ENCODE peak calls at places on chromosomes 16 and 17, in six cellular contexts. N is NCI-H69, X is smooth muscle cell of the brain vasculature, T is PC-3, G is neural crest cell, K is activated B cell treated with CpG ODN at 0.5 μM for 24 hours. W is an unnamed sample.

GRCh38 chr16:14015017-14015416 is 56.1 kb upstream of the MRTFB start:
- DNase-seq in N (no peak), T (no peak), K (no peak), G (no peak), X (no peak), W (no peak)

GRCh38 chr17:57257911-57258885 is 1.9 kb downstream of the MSI2 start:
- DNase-seq in X (no peak), T (peak), K (no peak), G (no peak), N (peak), W (peak)

GRCh38 chr17:19610879-19611278 is 37.7 kb upstream of the ALDH3A2 start:
- DNase-seq in N (no peak), T (no peak), K (no peak), X (no peak), G (no peak), W (no peak)

GRCh38 chr16:49003022-49003421 is 278.6 kb downstream of the CBLN1 start:
- DNase-seq in K (no peak), X (no peak), N (peak), T (no peak), G (no peak), W (no peak)

GRCh38 chr16:89303604-89304003 is 86.1 kb downstream of the ZNF778 start:
- DNase-seq in N (no peak), G (no peak), K (no peak), T (no peak), X (no peak), W (no peak)

GRCh38 chr16:56915311-56916105 is 16.4 kb upstream of the HERPUD1 start:
- DNase-seq in N (no peak), T (no peak), G (no peak), X (peak), K (no peak), W (no peak)

GRCh38 chr16:57446530-57447141 is 549 bp downstream of the CIAPIN1 start:
- DNase-seq in T (peak), N (peak), G (peak), K (no peak), X (no peak), W (peak)

GRCh38 chr17:29445844-29446243 is 55.7 kb downstream of the TAOK1 start:
- DNase-seq in G (no peak), N (peak), X (no peak), K (no peak), T (no peak), W (peak)

GRCh38 chr17:68519911-68520310 is 7.7 kb downstream of the PRKAR1A start:
- DNase-seq in N (no peak), T (no peak), G (no peak), X (no peak), K (no peak), W (no peak)

GRCh38 chr16:10868562-10869469 is 8.2 kb upstream of the CIITA start:
- DNase-seq in T (no peak), G (no peak), K (peak), X (no peak), N (peak), W (no peak)

GRCh38 chr16:29009050-29009837 is 24.4 kb downstream of the LAT start:
- DNase-seq in G (no peak), X (no peak), K (no peak), T (no peak), N (no peak), W (no peak)

GRCh38 chr17:14205992-14206461 is 30.6 kb downstream of the CDRT15 start:
- DNase-seq in G (no peak), K (no peak), N (no peak), X (no peak), T (peak), W (no peak)

GRCh38 chr17:76585649-76586593 is at the start of gene ST6GALNAC2:
- DNase-seq in T (peak), G (peak), X (no peak), N (peak), K (peak), W (peak)

GRCh38 chr16:49523435-49524159 is 150.0 kb downstream of the C16orf78 start:
- DNase-seq in N (no peak), K (no peak), G (no peak), T (no peak), X (no peak), W (no peak)

GRCh38 chr16:54158986-54159385 is 127.6 kb downstream of the IRX3 start:
- DNase-seq in X (no peak), T (no peak), N (no peak), G (no peak), K (no peak), W (no peak)

GRCh38 chr16:88453621-88454314 is 688 bp downstream of the ZFPM1 start:
- DNase-seq in K (peak), G (no peak), N (peak), X (no peak), T (no peak), W (peak)

GRCh38 chr16:29011112-29011511 is 26.3 kb downstream of the LAT start:
- DNase-seq in K (no peak), X (no peak), T (no peak), G (no peak), N (no peak), W (no peak)

GRCh38 chr16:68985855-68986254 is 119.6 kb upstream of the HAS3 start:
- DNase-seq in K (no peak), X (no peak), T (peak), N (no peak), G (no peak), W (no peak)

GRCh38 chr17:28958820-28959455 is 7.6 kb upstream of the PHF12 start:
- DNase-seq in K (no peak), N (no peak), G (no peak), T (no peak), X (no peak), W (no peak)

GRCh38 chr17:50063516-50064252 is 7.8 kb downstream of the ITGA3 start:
- DNase-seq in G (no peak), T (peak), X (no peak), N (no peak), K (no peak), W (no peak)

GRCh38 chr16:48607056-48607825 is 2.7 kb downstream of the N4BP1 start:
- DNase-seq in G (no peak), N (no peak), K (no peak), T (peak), X (no peak), W (no peak)

GRCh38 chr17:76189741-76190140 is 48.7 kb upstream of the FOXJ1 start:
- DNase-seq in N (no peak), T (no peak), G (no peak), K (no peak), X (no peak), W (no peak)

GRCh38 chr17:21286771-21287702 is 2.5 kb downstream of the MAP2K3 start:
- DNase-seq in G (no peak), N (peak), K (peak), T (peak), X (no peak), W (no peak)

GRCh38 chr17:74836191-74836590 is 23.5 kb downstream of the GRIN2C start:
- DNase-seq in N (no peak), G (no peak), K (no peak), X (no peak), T (no peak), W (no peak)

GRCh38 chr16:68287276-68288251 is 23.2 kb downstream of the SLC7A6OS start:
- DNase-seq in X (no peak), T (peak), N (no peak), K (peak), G (no peak), W (no peak)

GRCh38 chr17:80443916-80444708 is 29.1 kb downstream of the ENDOV start:
- DNase-seq in G (no peak), N (peak), T (no peak), K (no peak), X (no peak), W (peak)

GRCh38 chr16:48013476-48013875 is 142.3 kb downstream of the ABCC12 start:
- DNase-seq in N (peak), T (peak), G (no peak), X (no peak), K (no peak), W (no peak)

GRCh38 chr17:75827291-75828050 is 16.7 kb downstream of the UNC13D start:
- DNase-seq in K (peak), T (peak), G (peak), N (peak), X (peak), W (peak)